ENCODE peak calls at places on chromosomes 13 and 19, in seven cellular contexts. L is CD8-positive, alpha-beta memory T cell; M is activated CD4-positive, alpha-beta memory T cell treated with anti-CD3 and anti-CD28 coated beads for 36 hours; P is IMR-90; A is hepatic stellate cell; U is AG10803; D is NCI-H510A. F is an unnamed sample.

GRCh38 chr19:1122972-1123363 is 19.2 kb downstream of the GPX4 start:
- DNase-seq in L (no peak), M (peak; percentile 80), P (peak; percentile 56), A (peak; percentile 90), U (peak; percentile 75), D (no peak), F (peak; percentile 79)

GRCh38 chr19:28793391-28794168 is 419.4 kb downstream of the UQCRFS1 start:
- DNase-seq in L (no peak), M (no peak), P (no peak), A (no peak), U (no peak), D (no peak), F (no peak)

GRCh38 chr19:51116736-51117135 is 8.0 kb upstream of the SIGLEC9 start:
- DNase-seq in L (no peak), M (peak; percentile 60), P (no peak), A (no peak), U (no peak), D (no peak), F (no peak)

GRCh38 chr19:49094505-49095482 is 9.5 kb downstream of the SNRNP70 start:
- DNase-seq in L (no peak), M (no peak), P (no peak), A (no peak), U (peak; percentile 22), D (no peak), F (no peak)

GRCh38 chr13:45242070-45242469 is 41.2 kb upstream of the KCTD4 start:
- DNase-seq in L (no peak), M (no peak), P (peak; percentile 53), A (peak; percentile 18), U (peak; percentile 52), D (no peak), F (peak; percentile 63)

GRCh38 chr13:65789815-65790214 is 1440.3 kb downstream of the PCDH9 start:
- DNase-seq in L (no peak), M (no peak), P (peak; percentile 59), A (peak; percentile 19), U (peak; percentile 7), D (no peak), F (peak; percentile 27)

GRCh38 chr19:30882411-30883005 is 466.7 kb downstream of the TSHZ3 start:
- DNase-seq in L (no peak), M (no peak), P (no peak), A (no peak), U (no peak), D (no peak), F (no peak)

GRCh38 chr19:10670187-10670586 is 16.0 kb downstream of the ILF3 start:
- DNase-seq in L (no peak), M (no peak), P (no peak), A (no peak), U (peak; percentile 83), D (no peak), F (no peak)

GRCh38 chr13:69856331-69856730 is 251.3 kb upstream of the ATXN8OS start:
- DNase-seq in L (no peak), M (no peak), P (no peak), A (no peak), U (no peak), D (no peak), F (no peak)

GRCh38 chr13:52447815-52448552 is 2.5 kb downstream of the VPS36 start:
- DNase-seq in L (no peak), M (no peak), P (no peak), A (no peak), U (no peak), D (no peak), F (no peak)

F was measured in amniotic epithelial cell.